ENCODE peak calls at places on chromosomes 16 and 17, in seven cellular contexts. One of them, this sample, is unnamed.

GRCh38 chr16:72990003-72990521 is 57.9 kb downstream of the ZFHX3 start:
- DNase-seq in GM12878: no peak
- DNase-seq in HCT116: peak
- DNase-seq in K562: no peak
- DNase-seq in SK-N-SH: no peak
- DNase-seq in HepG2: no peak
- DNase-seq in H1: no peak
- DNase-seq in this sample: peak

GRCh38 chr16:14486520-14487303 is 143.3 kb downstream of the PARN start:
- DNase-seq in GM12878: no peak
- DNase-seq in HCT116: peak
- DNase-seq in K562: peak
- DNase-seq in SK-N-SH: peak
- DNase-seq in HepG2: peak
- DNase-seq in H1: no peak
- DNase-seq in this sample: peak

GRCh38 chr17:45376171-45376564 is 56.5 kb downstream of the ARHGAP27 start:
- DNase-seq in GM12878: no peak
- DNase-seq in HCT116: no peak
- DNase-seq in K562: no peak
- DNase-seq in SK-N-SH: no peak
- DNase-seq in HepG2: no peak
- DNase-seq in H1: no peak
- DNase-seq in this sample: no peak

GRCh38 chr16:57255686-57256415 is 10.8 kb downstream of the ARL2BP start:
- DNase-seq in GM12878: no peak
- DNase-seq in HCT116: no peak
- DNase-seq in K562: no peak
- DNase-seq in SK-N-SH: no peak
- DNase-seq in HepG2: no peak
- DNase-seq in H1: no peak
- DNase-seq in this sample: no peak

GRCh38 chr16:1996175-1996574 is 6.4 kb downstream of the SYNGR3 start:
- DNase-seq in GM12878: no peak
- DNase-seq in HCT116: no peak
- DNase-seq in K562: no peak
- DNase-seq in SK-N-SH: no peak
- DNase-seq in HepG2: no peak
- DNase-seq in H1: no peak
- DNase-seq in this sample: no peak

GRCh38 chr16:83212301-83212841 is 585.6 kb downstream of the CDH13 start:
- DNase-seq in GM12878: no peak
- DNase-seq in HCT116: no peak
- DNase-seq in K562: no peak
- DNase-seq in SK-N-SH: no peak
- DNase-seq in HepG2: no peak
- DNase-seq in H1: no peak
- DNase-seq in this sample: no peak

GRCh38 chr17:77127735-77128361 is 12.9 kb upstream of the SEC14L1 start:
- DNase-seq in GM12878: no peak
- DNase-seq in HCT116: no peak
- DNase-seq in K562: peak
- DNase-seq in SK-N-SH: no peak
- DNase-seq in HepG2: no peak
- DNase-seq in H1: no peak
- DNase-seq in this sample: no peak

GRCh38 chr16:84724619-84725307 is 25.0 kb downstream of the USP10 start:
- DNase-seq in GM12878: no peak
- DNase-seq in HCT116: no peak
- DNase-seq in K562: peak
- DNase-seq in SK-N-SH: no peak
- DNase-seq in HepG2: no peak
- DNase-seq in H1: no peak
- DNase-seq in this sample: no peak

GRCh38 chr17:20127660-20128413 is 118.7 kb downstream of the SPECC1 start:
- DNase-seq in GM12878: no peak
- DNase-seq in HCT116: no peak
- DNase-seq in K562: no peak
- DNase-seq in SK-N-SH: no peak
- DNase-seq in HepG2: peak
- DNase-seq in H1: no peak
- DNase-seq in this sample: peak

GRCh38 chr17:46064460-46064859 is 65.4 kb downstream of the STH start:
- DNase-seq in GM12878: no peak
- DNase-seq in HCT116: no peak
- DNase-seq in K562: no peak
- DNase-seq in SK-N-SH: no peak
- DNase-seq in HepG2: no peak
- DNase-seq in H1: no peak
- DNase-seq in this sample: no peak

GRCh38 chr16:74019608-74020007 is 277.0 kb upstream of the PSMD7 start:
- DNase-seq in GM12878: no peak
- DNase-seq in HCT116: no peak
- DNase-seq in K562: no peak
- DNase-seq in SK-N-SH: no peak
- DNase-seq in HepG2: no peak
- DNase-seq in H1: no peak
- DNase-seq in this sample: no peak

GRCh38 chr16:15041260-15042011 is 14.4 kb downstream of the NTAN1 start:
- DNase-seq in GM12878: no peak
- DNase-seq in HCT116: no peak
- DNase-seq in K562: peak
- DNase-seq in SK-N-SH: no peak
- DNase-seq in HepG2: no peak
- DNase-seq in H1: no peak
- DNase-seq in this sample: no peak

GRCh38 chr16:28168991-28169554 is 42.7 kb downstream of the XPO6 start:
- DNase-seq in GM12878: no peak
- DNase-seq in HCT116: no peak
- DNase-seq in K562: no peak
- DNase-seq in SK-N-SH: no peak
- DNase-seq in HepG2: no peak
- DNase-seq in H1: no peak
- DNase-seq in this sample: no peak

GRCh38 chr17:42386784-42387183 is 1.5 kb downstream of the STAT3 start:
- DNase-seq in GM12878: no peak
- DNase-seq in HCT116: no peak
- DNase-seq in K562: no peak
- DNase-seq in SK-N-SH: no peak
- DNase-seq in HepG2: no peak
- DNase-seq in H1: no peak
- DNase-seq in this sample: no peak

GRCh38 chr17:31095239-31096105 is 695 bp downstream of the NF1 start:
- DNase-seq in GM12878: no peak
- DNase-seq in HCT116: no peak
- DNase-seq in K562: peak
- DNase-seq in SK-N-SH: peak
- DNase-seq in HepG2: peak
- DNase-seq in H1: peak
- DNase-seq in this sample: peak

GRCh38 chr16:65600629-65601028 is 478.8 kb upstream of the CDH11 start:
- DNase-seq in GM12878: no peak
- DNase-seq in HCT116: no peak
- DNase-seq in K562: no peak
- DNase-seq in SK-N-SH: no peak
- DNase-seq in HepG2: no peak
- DNase-seq in H1: no peak
- DNase-seq in this sample: no peak

GRCh38 chr16:87328846-87329245 is 11.7 kb upstream of the C16orf95 start:
- DNase-seq in GM12878: no peak
- DNase-seq in HCT116: no peak
- DNase-seq in K562: no peak
- DNase-seq in SK-N-SH: no peak
- DNase-seq in HepG2: no peak
- DNase-seq in H1: no peak
- DNase-seq in this sample: no peak

GRCh38 chr17:42608692-42609181 is 437 bp downstream of the RETREG3 start:
- DNase-seq in GM12878: no peak
- DNase-seq in HCT116: no peak
- DNase-seq in K562: peak
- DNase-seq in SK-N-SH: no peak
- DNase-seq in HepG2: no peak
- DNase-seq in H1: no peak
- DNase-seq in this sample: no peak

GRCh38 chr17:5730373-5730772 is 146.1 kb upstream of the NLRP1 start:
- DNase-seq in GM12878: no peak
- DNase-seq in HCT116: no peak
- DNase-seq in K562: no peak
- DNase-seq in SK-N-SH: no peak
- DNase-seq in HepG2: no peak
- DNase-seq in H1: no peak
- DNase-seq in this sample: no peak

GRCh38 chr17:46770818-46771600 is 47.5 kb downstream of the WNT3 start:
- DNase-seq in GM12878: no peak
- DNase-seq in HCT116: no peak
- DNase-seq in K562: peak
- DNase-seq in SK-N-SH: peak
- DNase-seq in HepG2: peak
- DNase-seq in H1: peak
- DNase-seq in this sample: no peak

GRCh38 chr16:89401641-89402445 is 88.5 kb downstream of the ANKRD11 start:
- DNase-seq in GM12878: no peak
- DNase-seq in HCT116: no peak
- DNase-seq in K562: no peak
- DNase-seq in SK-N-SH: peak
- DNase-seq in HepG2: no peak
- DNase-seq in H1: no peak
- DNase-seq in this sample: no peak

GRCh38 chr16:90032664-90033346 is 13.5 kb upstream of the DBNDD1 start:
- DNase-seq in GM12878: no peak
- DNase-seq in HCT116: no peak
- DNase-seq in K562: no peak
- DNase-seq in SK-N-SH: no peak
- DNase-seq in HepG2: no peak
- DNase-seq in H1: no peak
- DNase-seq in this sample: no peak

GRCh38 chr16:11667221-11667823 is 933 bp upstream of the SNN start:
- DNase-seq in GM12878: no peak
- DNase-seq in HCT116: no peak
- DNase-seq in K562: no peak
- DNase-seq in SK-N-SH: no peak
- DNase-seq in HepG2: no peak
- DNase-seq in H1: no peak
- DNase-seq in this sample: no peak

GRCh38 chr17:75693500-75694481 is 26.7 kb downstream of the SAP30BP start:
- DNase-seq in GM12878: no peak
- DNase-seq in HCT116: peak
- DNase-seq in K562: no peak
- DNase-seq in SK-N-SH: peak
- DNase-seq in HepG2: no peak
- DNase-seq in H1: no peak
- DNase-seq in this sample: no peak

GRCh38 chr17:22459953-22460350 is 767.6 kb downstream of the KCNJ18 start:
- DNase-seq in GM12878: no peak
- DNase-seq in HCT116: no peak
- DNase-seq in K562: no peak
- DNase-seq in SK-N-SH: no peak
- DNase-seq in HepG2: no peak
- DNase-seq in H1: no peak
- DNase-seq in this sample: no peak

GRCh38 chr17:78324391-78325075 is 35.3 kb downstream of the SOCS3 start:
- DNase-seq in GM12878: no peak
- DNase-seq in HCT116: no peak
- DNase-seq in K562: no peak
- DNase-seq in SK-N-SH: peak
- DNase-seq in HepG2: no peak
- DNase-seq in H1: peak
- DNase-seq in this sample: no peak
- TF ChIP-seq JUND in GM12878: no peak
- TF ChIP-seq JUND in HCT116: no peak
- TF ChIP-seq JUND in K562: no peak
- TF ChIP-seq JUND in SK-N-SH: no peak
- TF ChIP-seq JUND in HepG2: no peak
- TF ChIP-seq JUND in H1: no peak
- TF ChIP-seq JUND in this sample: no peak

DNA sequence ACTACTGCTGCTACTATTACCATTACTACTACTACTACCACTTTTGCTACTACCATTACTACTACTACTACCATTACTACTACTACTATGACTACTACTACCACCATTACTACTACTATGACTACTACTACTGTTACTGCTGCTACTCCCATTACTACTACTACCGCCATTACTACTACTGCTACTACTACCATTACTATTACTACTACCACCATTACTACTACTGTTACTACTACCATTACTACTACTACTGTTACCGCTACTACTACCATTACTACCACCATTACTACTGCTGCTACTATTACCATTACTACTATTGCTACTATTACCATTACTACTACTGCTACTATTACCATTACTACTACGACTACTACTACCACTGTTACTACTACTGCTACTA is 209.1 kb downstream of the IRF8 start:
- DNase-seq in GM12878: no peak
- DNase-seq in HCT116: no peak
- DNase-seq in K562: no peak
- DNase-seq in SK-N-SH: no peak
- DNase-seq in HepG2: no peak
- DNase-seq in H1: no peak
- DNase-seq in this sample: no peak
- TF ChIP-seq JUND in GM12878: no peak
- TF ChIP-seq JUND in HCT116: no peak
- TF ChIP-seq JUND in K562: no peak
- TF ChIP-seq JUND in SK-N-SH: no peak
- TF ChIP-seq JUND in HepG2: no peak
- TF ChIP-seq JUND in H1: no peak
- TF ChIP-seq JUND in this sample: no peak

GRCh38 chr17:81866440-81867122 is 4.6 kb downstream of the ARHGDIA start:
- DNase-seq in GM12878: no peak
- DNase-seq in HCT116: no peak
- DNase-seq in K562: peak
- DNase-seq in SK-N-SH: peak
- DNase-seq in HepG2: no peak
- DNase-seq in H1: no peak
- DNase-seq in this sample: no peak

GRCh38 chr17:81867952-81868673 is 3.0 kb downstream of the ARHGDIA start:
- DNase-seq in GM12878: no peak
- DNase-seq in HCT116: peak
- DNase-seq in K562: no peak
- DNase-seq in SK-N-SH: peak
- DNase-seq in HepG2: no peak
- DNase-seq in H1: no peak
- DNase-seq in this sample: peak

GRCh38 chr17:81865733-81866439 is 5.3 kb downstream of the ARHGDIA start:
- DNase-seq in GM12878: no peak
- DNase-seq in HCT116: no peak
- DNase-seq in K562: no peak
- DNase-seq in SK-N-SH: peak
- DNase-seq in HepG2: peak
- DNase-seq in H1: no peak
- DNase-seq in this sample: peak

GRCh38 chr17:81868674-81869220 is 2.4 kb downstream of the ARHGDIA start:
- DNase-seq in GM12878: no peak
- DNase-seq in HCT116: peak
- DNase-seq in K562: peak
- DNase-seq in SK-N-SH: peak
- DNase-seq in HepG2: peak
- DNase-seq in H1: no peak
- DNase-seq in this sample: peak

GRCh38 chr17:81867123-81867951 is 3.8 kb downstream of the ARHGDIA start:
- DNase-seq in GM12878: no peak
- DNase-seq in HCT116: no peak
- DNase-seq in K562: peak
- DNase-seq in SK-N-SH: peak
- DNase-seq in HepG2: peak
- DNase-seq in H1: peak
- DNase-seq in this sample: peak
- TF ChIP-seq JUND in GM12878: no peak
- TF ChIP-seq JUND in HCT116: no peak
- TF ChIP-seq JUND in K562: no peak
- TF ChIP-seq JUND in SK-N-SH: peak
- TF ChIP-seq JUND in HepG2: no peak
- TF ChIP-seq JUND in H1: no peak
- TF ChIP-seq JUND in this sample: peak

GRCh38 chr17:80408872-80409271 is 6.1 kb upstream of the ENDOV start:
- DNase-seq in GM12878: no peak
- DNase-seq in HCT116: no peak
- DNase-seq in K562: no peak
- DNase-seq in SK-N-SH: no peak
- DNase-seq in HepG2: no peak
- DNase-seq in H1: no peak
- DNase-seq in this sample: no peak
- TF ChIP-seq JUND in GM12878: no peak
- TF ChIP-seq JUND in HCT116: no peak
- TF ChIP-seq JUND in K562: no peak
- TF ChIP-seq JUND in SK-N-SH: no peak
- TF ChIP-seq JUND in HepG2: no peak
- TF ChIP-seq JUND in H1: no peak
- TF ChIP-seq JUND in this sample: no peak